ENCODE peak calls at places on chromosomes 11 and 22, in eight cellular contexts. J is adrenal gland; F is T-helper 2 cell; S is AG10803; C is hypothalamus; Y is NCI-H774; Z is HFF-Myc; R is CD8-positive, alpha-beta T cell. M is an unnamed sample.

GRCh38 chr11:114125531-114125930 is 66.0 kb downstream of the ZBTB16 start:
- DNase-seq in F (no peak), C (no peak), J (no peak), Y (no peak), S (no peak), R (no peak), Z (no peak), M (no peak)

GRCh38 chr11:2426221-2426620 is 18.1 kb downstream of the TRPM5 start:
- DNase-seq in R (no peak), J (no peak), S (no peak), Y (no peak), C (no peak), Z (no peak), F (no peak), M (no peak)

GRCh38 chr11:14275081-14275480 is 83.9 kb downstream of the RRAS2 start:
- DNase-seq in J (no peak), Y (no peak), Z (no peak), F (no peak), S (peak), R (no peak), C (no peak), M (no peak)

GRCh38 chr11:119509969-119510401 is 87.0 kb upstream of the THY1 start:
- DNase-seq in Y (no peak), Z (peak), J (peak), C (no peak), F (no peak), S (peak), R (no peak), M (no peak)

GRCh38 chr22:20567371-20567847 is 60.0 kb downstream of the MED15 start:
- DNase-seq in S (peak), R (peak), Z (no peak), Y (no peak), F (no peak), C (no peak), J (no peak), M (no peak)

GRCh38 chr11:61973603-61974162 is 6.2 kb upstream of the FTH1 start:
- DNase-seq in S (peak), F (no peak), Z (no peak), R (peak), C (no peak), Y (no peak), J (no peak), M (no peak)

GRCh38 chr11:17563248-17563647 is 16.2 kb downstream of the OTOG start:
- DNase-seq in Y (no peak), C (no peak), Z (no peak), F (no peak), R (no peak), S (no peak), J (no peak), M (no peak)

GRCh38 chr11:69257134-69257533 is 36.8 kb upstream of the MYEOV start:
- DNase-seq in F (no peak), Y (no peak), J (no peak), C (no peak), R (no peak), S (no peak), Z (no peak), M (no peak)

GRCh38 chr22:46072981-46073682 is 77.2 kb upstream of the PPARA start:
- DNase-seq in S (no peak), J (peak), Y (no peak), C (no peak), Z (no peak), R (no peak), F (no peak), M (no peak)

GRCh38 chr11:65868076-65868667 is 4.4 kb downstream of the EFEMP2 start:
- DNase-seq in S (no peak), Z (no peak), J (peak), R (no peak), Y (no peak), C (no peak), F (no peak), M (no peak)

GRCh38 chr11:111365722-111366559 is 13.1 kb downstream of the POU2AF1 start:
- DNase-seq in Y (no peak), C (no peak), R (no peak), Z (no peak), S (no peak), J (no peak), F (no peak), M (no peak)

GRCh38 chr11:108199446-108200321 is 22.8 kb downstream of the NPAT start:
- DNase-seq in R (no peak), Z (no peak), Y (no peak), S (peak), C (no peak), F (no peak), J (no peak), M (no peak)

GRCh38 chr11:73949246-73949645 is 1.6 kb upstream of the DNAJB13 start:
- DNase-seq in Y (no peak), C (no peak), F (no peak), R (no peak), Z (no peak), J (no peak), S (no peak), M (no peak)

GRCh38 chr11:61834278-61835004 is 6.3 kb downstream of the FADS2 start:
- DNase-seq in S (peak), J (peak), C (no peak), Y (no peak), R (peak), F (no peak), Z (no peak), M (no peak)

GRCh38 chr22:43319661-43320486 is 23.3 kb downstream of the SCUBE1 start:
- DNase-seq in S (peak), Z (no peak), C (no peak), R (no peak), Y (no peak), F (no peak), J (no peak), M (no peak)

GRCh38 chr22:25051073-25051472 is 98.6 kb downstream of the KIAA1671 start:
- DNase-seq in C (no peak), J (no peak), Z (no peak), S (no peak), R (no peak), Y (no peak), F (no peak), M (no peak)

GRCh38 chr11:86550757-86551156 is 121.7 kb downstream of the ME3 start:
- DNase-seq in S (no peak), Z (no peak), C (no peak), F (no peak), J (no peak), Y (no peak), R (no peak), M (no peak)

GRCh38 chr22:49662681-49663080 is 165.0 kb downstream of the BRD1 start:
- DNase-seq in J (no peak), Z (no peak), S (no peak), Y (no peak), C (no peak), R (no peak), F (no peak), M (no peak)

GRCh38 chr11:72122607-72123006 is 10.1 kb upstream of the ANAPC15 start:
- DNase-seq in S (no peak), Z (no peak), Y (no peak), J (no peak), R (no peak), C (no peak), F (no peak), M (no peak)

GRCh38 chr11:46281374-46281831 is 3.9 kb downstream of the CREB3L1 start:
- DNase-seq in S (no peak), F (no peak), Y (no peak), J (no peak), C (no peak), R (no peak), Z (no peak), M (peak)

GRCh38 chr22:46078241-46079092 is 71.9 kb upstream of the PPARA start:
- DNase-seq in F (no peak), Y (peak), Z (no peak), J (peak), S (peak), C (no peak), R (no peak), M (peak)

GRCh38 chr11:129374993-129375721 is 491 bp upstream of the BARX2 start:
- DNase-seq in J (no peak), F (no peak), R (no peak), Z (no peak), Y (peak), S (no peak), C (no peak), M (peak)

GRCh38 chr22:23533771-23534191 is 46.3 kb downstream of the IGLL1 start:
- DNase-seq in Z (no peak), J (no peak), S (no peak), C (no peak), R (no peak), Y (no peak), F (no peak), M (no peak)

GRCh38 chr11:78773077-78773476 is 198.4 kb upstream of the NARS2 start:
- DNase-seq in F (no peak), J (no peak), C (no peak), S (peak), Z (no peak), Y (no peak), R (no peak), M (no peak)

GRCh38 chr11:36480833-36481232 is 29.2 kb downstream of the TRAF6 start:
- DNase-seq in Y (no peak), S (no peak), R (no peak), C (no peak), J (no peak), Z (no peak), F (no peak), M (no peak)

GRCh38 chr11:127815316-127815715 is 772.0 kb downstream of the ETS1 start:
- DNase-seq in F (no peak), J (no peak), Z (no peak), C (no peak), Y (no peak), S (no peak), R (no peak), M (no peak)